ENCODE peak calls at places on chromosome 11, in six cellular contexts. Q, L, U, H, J and I are unnamed samples.
A peak's percentile ranks its signal among the peaks of the same experiment; 100 is the strongest.

GRCh38 chr11:12122083-12122482 is 11.7 kb downstream of the MICAL2 start:
- DNase-seq in Q (no peak), L (peak; percentile 48), U (no peak), H (peak; percentile 82), J (no peak), I (peak; percentile 43)

GRCh38 chr11:62000539-62001446 is 33.4 kb upstream of the FTH1 start:
- DNase-seq in Q (no peak), L (no peak), U (no peak), H (no peak), J (no peak), I (no peak)

GRCh38 chr11:2127357-2127971 is 11.7 kb downstream of the IGF2 start:
- DNase-seq in Q (no peak), L (no peak), U (no peak), H (no peak), J (no peak), I (no peak)

GRCh38 chr11:269146-269890 is 8.9 kb upstream of the NLRP6 start:
- DNase-seq in Q (peak; percentile 99), L (no peak), U (peak; percentile 90), H (peak; percentile 18), J (no peak), I (no peak)

GRCh38 chr11:5631426-5631825 is 6.6 kb downstream of the TRIM34 start:
- DNase-seq in Q (no peak), L (no peak), U (no peak), H (no peak), J (no peak), I (no peak)

GRCh38 chr11:111663820-111664219 is 61.6 kb downstream of the SIK2 start:
- DNase-seq in Q (no peak), L (no peak), U (no peak), H (no peak), J (no peak), I (no peak)

GRCh38 chr11:117186431-117186761 is 7.9 kb downstream of the SIDT2 start:
- DNase-seq in Q (no peak), L (no peak), U (no peak), H (no peak), J (no peak), I (no peak)

GRCh38 chr11:88231894-88232482 is 56.7 kb upstream of the RAB38 start:
- DNase-seq in Q (peak; percentile 28), L (no peak), U (peak; percentile 14), H (peak; percentile 76), J (peak; percentile 18), I (peak; percentile 70)

GRCh38 chr11:87645626-87646025 is 529.6 kb downstream of the RAB38 start:
- DNase-seq in Q (no peak), L (no peak), U (no peak), H (no peak), J (no peak), I (no peak)

GRCh38 chr11:22774716-22775115 is 54.9 kb downstream of the SVIP start:
- DNase-seq in Q (no peak), L (no peak), U (peak; percentile 31), H (no peak), J (no peak), I (no peak)

GRCh38 chr11:75574698-75575265 is 12.7 kb downstream of the SERPINH1 start:
- DNase-seq in Q (no peak), L (no peak), U (no peak), H (no peak), J (peak; percentile 46), I (no peak)

GRCh38 chr11:60118333-60118732 is 29.9 kb downstream of the MS4A2 start:
- DNase-seq in Q (peak; percentile 14), L (no peak), U (no peak), H (peak; percentile 20), J (no peak), I (peak; percentile 55)

GRCh38 chr11:95739108-95739507 is 50.5 kb downstream of the FAM76B start:
- DNase-seq in Q (peak; percentile 8), L (no peak), U (no peak), H (peak; percentile 45), J (no peak), I (no peak)

GRCh38 chr11:3219281-3219892 is 774 bp upstream of the MRGPRG start:
- DNase-seq in Q (no peak), L (no peak), U (no peak), H (no peak), J (no peak), I (no peak)

GRCh38 chr11:21736404-21736803 is 456.5 kb upstream of the ANO5 start:
- DNase-seq in Q (no peak), L (no peak), U (no peak), H (no peak), J (no peak), I (no peak)

GRCh38 chr11:116700586-116701220 is 72.1 kb downstream of the BUD13 start:
- DNase-seq in Q (no peak), L (no peak), U (no peak), H (no peak), J (no peak), I (no peak)

GRCh38 chr11:62439785-62440602 is 21.2 kb downstream of the SCGB1A1 start:
- DNase-seq in Q (no peak), L (no peak), U (no peak), H (no peak), J (peak; percentile 37), I (peak; percentile 56)

GRCh38 chr11:11841121-11841604 is 609 bp upstream of the USP47 start:
- DNase-seq in Q (no peak), L (peak; percentile 16), U (no peak), H (peak; percentile 52), J (no peak), I (peak; percentile 28)

GRCh38 chr11:133228406-133229330 is 303.6 kb downstream of the OPCML start:
- DNase-seq in Q (no peak), L (no peak), U (no peak), H (peak; percentile 91), J (peak; percentile 79), I (no peak)

GRCh38 chr11:2287102-2287501 is 14.6 kb downstream of the C11orf21 start:
- DNase-seq in Q (no peak), L (no peak), U (no peak), H (no peak), J (no peak), I (no peak)

GRCh38 chr11:116073854-116074837 is 569.9 kb upstream of the CADM1 start:
- DNase-seq in Q (no peak), L (no peak), U (no peak), H (no peak), J (no peak), I (no peak)

GRCh38 chr11:115471367-115471766 is 32.8 kb downstream of the CADM1 start:
- DNase-seq in Q (peak; percentile 26), L (no peak), U (peak; percentile 13), H (no peak), J (no peak), I (no peak)

GRCh38 chr11:124865902-124866851 is 945 bp downstream of the ROBO3 start:
- DNase-seq in Q (no peak), L (no peak), U (peak; percentile 15), H (peak; percentile 69), J (peak; percentile 91), I (peak; percentile 30)

GRCh38 chr11:117525866-117526265 is 198.2 kb downstream of the CEP164 start:
- DNase-seq in Q (no peak), L (no peak), U (no peak), H (no peak), J (no peak), I (no peak)

DNA sequence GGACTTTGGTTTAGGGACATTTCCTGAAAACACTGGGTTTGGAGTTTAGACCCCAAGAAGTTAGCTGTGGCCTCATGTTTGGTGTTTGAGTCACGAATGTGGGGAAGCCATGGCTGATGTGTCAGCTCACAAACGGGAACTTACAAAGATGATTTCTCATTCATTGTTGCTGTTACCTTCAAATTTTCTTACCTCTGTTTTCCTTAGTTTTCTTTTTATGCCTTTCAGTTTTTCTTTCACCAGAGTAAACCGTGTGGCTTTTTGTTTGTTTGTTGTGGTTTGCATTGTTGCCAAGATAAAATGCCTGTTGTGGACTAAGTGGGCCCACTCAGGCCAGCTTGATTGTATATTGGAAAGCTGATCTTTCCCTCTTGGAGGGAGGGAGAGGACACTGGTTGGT is 89.2 kb downstream of the SWAP70 start:
- DNase-seq in Q (no peak), L (no peak), U (no peak), H (no peak), J (no peak), I (peak; percentile 62)
- H3K4me3 ChIP-seq in Q (no peak overlapping the region), L (no peak overlapping the region), U (no peak overlapping the region), H (no peak overlapping the region), J (no peak overlapping the region), I (no peak overlapping the region)

GRCh38 chr11:72309074-72309598 is 65.2 kb upstream of the PHOX2A start:
- DNase-seq in Q (no peak), L (no peak), U (no peak), H (no peak), J (no peak), I (no peak)
- H3K9me2 ChIP-seq in Q (no peaks in the 10 kb centered on the region), L (no peaks in the 10 kb centered on the region), U (no peaks in the 10 kb centered on the region), H (no peaks in the 10 kb centered on the region), J (no peaks in the 10 kb centered on the region), I (no peaks in the 10 kb centered on the region)

GRCh38 chr11:66410191-66410590 is 10.6 kb upstream of the NPAS4 start:
- DNase-seq in Q (no peak), L (no peak), U (no peak), H (no peak), J (no peak), I (no peak)

GRCh38 chr11:66408488-66409214 is 12.2 kb upstream of the NPAS4 start:
- DNase-seq in Q (peak; percentile 85), L (peak; percentile 62), U (peak; percentile 83), H (peak; percentile 98), J (peak; percentile 95), I (peak; percentile 90)

GRCh38 chr11:66407651-66408050 is 13.2 kb upstream of the NPAS4 start:
- DNase-seq in Q (no peak), L (no peak), U (no peak), H (no peak), J (no peak), I (no peak)

GRCh38 chr11:66411323-66411722 is 9.5 kb upstream of the NPAS4 start:
- DNase-seq in Q (no peak), L (no peak), U (no peak), H (no peak), J (no peak), I (no peak)

GRCh38 chr11:66409226-66409625 is 11.6 kb upstream of the NPAS4 start:
- DNase-seq in Q (no peak), L (no peak), U (no peak), H (no peak), J (no peak), I (no peak)
- H3K4me3 ChIP-seq in Q (no peak overlapping the region), L (no peak overlapping the region), U (no peak overlapping the region), H (peak overlapping the region; percentile 70), J (no peak overlapping the region), I (no peak overlapping the region)

GRCh38 chr11:130218501-130218900 is 58.9 kb downstream of the ST14 start:
- DNase-seq in Q (no peak), L (no peak), U (no peak), H (no peak), J (no peak), I (no peak)
- H3K9me2 ChIP-seq in Q (no peaks in the 10 kb centered on the region), L (no peaks in the 10 kb centered on the region), U (no peaks in the 10 kb centered on the region), H (peaks cover 3% of the 10 kb centered on the region), J (no peaks in the 10 kb centered on the region), I (no peaks in the 10 kb centered on the region)

GRCh38 chr11:134483857-134484256 is 71.8 kb upstream of the B3GAT1 start:
- DNase-seq in Q (no peak), L (no peak), U (no peak), H (no peak), J (no peak), I (no peak)
- H3K4me3 ChIP-seq in Q (no peak overlapping the region), L (no peak overlapping the region), U (no peak overlapping the region), H (no peak overlapping the region), J (no peak overlapping the region), I (no peak overlapping the region)